ENCODE peak calls at places on chromosome 20, in ten cellular contexts. One of them, this sample, is unnamed.

GRCh38 chr20:14780508-14780907 is 443.1 kb upstream of the FLRT3 start:
- DNase-seq in psoas muscle: no peak
- DNase-seq in GM12865: no peak
- DNase-seq in H1: no peak
- DNase-seq in uterus: no peak
- DNase-seq in dorsolateral prefrontal cortex: no peak
- DNase-seq in choroid plexus epithelial cell: no peak
- DNase-seq in lower leg skin: no peak
- DNase-seq in stomach: no peak
- DNase-seq in keratinocyte: no peak
- DNase-seq in this sample: no peak

GRCh38 chr20:36852187-36852586 is 23.8 kb upstream of the TLDC2 start:
- DNase-seq in psoas muscle: no peak
- DNase-seq in GM12865: peak
- DNase-seq in H1: no peak
- DNase-seq in uterus: no peak
- DNase-seq in dorsolateral prefrontal cortex: peak
- DNase-seq in choroid plexus epithelial cell: no peak
- DNase-seq in lower leg skin: no peak
- DNase-seq in stomach: no peak
- DNase-seq in keratinocyte: no peak
- DNase-seq in this sample: no peak

GRCh38 chr20:41165001-41165882 is 27.9 kb downstream of the PLCG1 start:
- DNase-seq in psoas muscle: peak
- DNase-seq in GM12865: no peak
- DNase-seq in H1: no peak
- DNase-seq in uterus: no peak
- DNase-seq in dorsolateral prefrontal cortex: no peak
- DNase-seq in choroid plexus epithelial cell: no peak
- DNase-seq in lower leg skin: no peak
- DNase-seq in stomach: no peak
- DNase-seq in keratinocyte: no peak
- DNase-seq in this sample: no peak

GRCh38 chr20:2626853-2627541 is 25.4 kb upstream of the NOP56 start:
- DNase-seq in psoas muscle: no peak
- DNase-seq in GM12865: no peak
- DNase-seq in H1: no peak
- DNase-seq in uterus: no peak
- DNase-seq in dorsolateral prefrontal cortex: no peak
- DNase-seq in choroid plexus epithelial cell: peak
- DNase-seq in lower leg skin: no peak
- DNase-seq in stomach: no peak
- DNase-seq in keratinocyte: peak
- DNase-seq in this sample: peak

GRCh38 chr20:23926941-23927872 is 47.7 kb upstream of the CST5 start:
- DNase-seq in psoas muscle: no peak
- DNase-seq in GM12865: no peak
- DNase-seq in H1: no peak
- DNase-seq in uterus: no peak
- DNase-seq in dorsolateral prefrontal cortex: no peak
- DNase-seq in choroid plexus epithelial cell: peak
- DNase-seq in lower leg skin: no peak
- DNase-seq in stomach: no peak
- DNase-seq in keratinocyte: no peak
- DNase-seq in this sample: no peak

GRCh38 chr20:12207875-12208274 is 290.2 kb downstream of the BTBD3 start:
- DNase-seq in psoas muscle: no peak
- DNase-seq in GM12865: no peak
- DNase-seq in H1: peak
- DNase-seq in uterus: no peak
- DNase-seq in dorsolateral prefrontal cortex: no peak
- DNase-seq in choroid plexus epithelial cell: peak
- DNase-seq in lower leg skin: no peak
- DNase-seq in stomach: peak
- DNase-seq in keratinocyte: no peak
- DNase-seq in this sample: no peak

GRCh38 chr20:4073852-4074741 is 58.7 kb upstream of the RNF24 start:
- DNase-seq in psoas muscle: no peak
- DNase-seq in GM12865: no peak
- DNase-seq in H1: peak
- DNase-seq in uterus: no peak
- DNase-seq in dorsolateral prefrontal cortex: peak
- DNase-seq in choroid plexus epithelial cell: no peak
- DNase-seq in lower leg skin: no peak
- DNase-seq in stomach: no peak
- DNase-seq in keratinocyte: no peak
- DNase-seq in this sample: no peak

GRCh38 chr20:23924751-23925150 is 45.2 kb upstream of the CST5 start:
- DNase-seq in psoas muscle: no peak
- DNase-seq in GM12865: no peak
- DNase-seq in H1: no peak
- DNase-seq in uterus: no peak
- DNase-seq in dorsolateral prefrontal cortex: no peak
- DNase-seq in choroid plexus epithelial cell: no peak
- DNase-seq in lower leg skin: no peak
- DNase-seq in stomach: no peak
- DNase-seq in keratinocyte: no peak
- DNase-seq in this sample: no peak

GRCh38 chr20:37282558-37282957 is 6.9 kb upstream of the MANBAL start:
- DNase-seq in psoas muscle: no peak
- DNase-seq in GM12865: no peak
- DNase-seq in H1: no peak
- DNase-seq in uterus: peak
- DNase-seq in dorsolateral prefrontal cortex: no peak
- DNase-seq in choroid plexus epithelial cell: peak
- DNase-seq in lower leg skin: no peak
- DNase-seq in stomach: no peak
- DNase-seq in keratinocyte: no peak
- DNase-seq in this sample: no peak

GRCh38 chr20:24489631-24490260 is 20.3 kb downstream of the SYNDIG1 start:
- DNase-seq in psoas muscle: no peak
- DNase-seq in GM12865: no peak
- DNase-seq in H1: no peak
- DNase-seq in uterus: no peak
- DNase-seq in dorsolateral prefrontal cortex: no peak
- DNase-seq in choroid plexus epithelial cell: no peak
- DNase-seq in lower leg skin: peak
- DNase-seq in stomach: no peak
- DNase-seq in keratinocyte: no peak
- DNase-seq in this sample: no peak

GRCh38 chr20:13340088-13340487 is 119.0 kb downstream of the ISM1 start:
- DNase-seq in psoas muscle: no peak
- DNase-seq in GM12865: no peak
- DNase-seq in H1: no peak
- DNase-seq in uterus: no peak
- DNase-seq in dorsolateral prefrontal cortex: no peak
- DNase-seq in choroid plexus epithelial cell: no peak
- DNase-seq in lower leg skin: peak
- DNase-seq in stomach: no peak
- DNase-seq in keratinocyte: no peak
- DNase-seq in this sample: no peak

GRCh38 chr20:3648941-3649340 is 14.3 kb downstream of the GFRA4 start:
- DNase-seq in psoas muscle: no peak
- DNase-seq in GM12865: no peak
- DNase-seq in H1: peak
- DNase-seq in uterus: no peak
- DNase-seq in dorsolateral prefrontal cortex: no peak
- DNase-seq in choroid plexus epithelial cell: no peak
- DNase-seq in lower leg skin: peak
- DNase-seq in stomach: no peak
- DNase-seq in keratinocyte: no peak
- DNase-seq in this sample: no peak

GRCh38 chr20:9344080-9344920 is 170.1 kb upstream of the LAMP5 start:
- DNase-seq in psoas muscle: no peak
- DNase-seq in GM12865: no peak
- DNase-seq in H1: no peak
- DNase-seq in uterus: peak
- DNase-seq in dorsolateral prefrontal cortex: no peak
- DNase-seq in choroid plexus epithelial cell: peak
- DNase-seq in lower leg skin: no peak
- DNase-seq in stomach: no peak
- DNase-seq in keratinocyte: no peak
- DNase-seq in this sample: no peak

GRCh38 chr20:1178623-1179022 is 6.2 kb downstream of the TMEM74B start:
- DNase-seq in psoas muscle: no peak
- DNase-seq in GM12865: no peak
- DNase-seq in H1: no peak
- DNase-seq in uterus: no peak
- DNase-seq in dorsolateral prefrontal cortex: no peak
- DNase-seq in choroid plexus epithelial cell: no peak
- DNase-seq in lower leg skin: no peak
- DNase-seq in stomach: no peak
- DNase-seq in keratinocyte: no peak
- DNase-seq in this sample: no peak

GRCh38 chr20:41570552-41570951 is 47.6 kb downstream of the CHD6 start:
- DNase-seq in psoas muscle: no peak
- DNase-seq in GM12865: no peak
- DNase-seq in H1: no peak
- DNase-seq in uterus: no peak
- DNase-seq in dorsolateral prefrontal cortex: no peak
- DNase-seq in choroid plexus epithelial cell: peak
- DNase-seq in lower leg skin: no peak
- DNase-seq in stomach: no peak
- DNase-seq in keratinocyte: no peak
- DNase-seq in this sample: no peak

GRCh38 chr20:48404598-48404997 is 423.2 kb downstream of the PREX1 start:
- DNase-seq in psoas muscle: no peak
- DNase-seq in GM12865: peak
- DNase-seq in H1: no peak
- DNase-seq in uterus: no peak
- DNase-seq in dorsolateral prefrontal cortex: no peak
- DNase-seq in choroid plexus epithelial cell: no peak
- DNase-seq in lower leg skin: no peak
- DNase-seq in stomach: no peak
- DNase-seq in keratinocyte: no peak
- DNase-seq in this sample: no peak
- TF ChIP-seq CTCF in psoas muscle: no peak
- TF ChIP-seq CTCF in GM12865: peak
- TF ChIP-seq CTCF in H1: peak
- TF ChIP-seq CTCF in uterus: no peak
- TF ChIP-seq CTCF in dorsolateral prefrontal cortex: no peak
- TF ChIP-seq CTCF in choroid plexus epithelial cell: no peak
- TF ChIP-seq CTCF in lower leg skin: no peak
- TF ChIP-seq CTCF in stomach: no peak
- TF ChIP-seq CTCF in keratinocyte: no peak
- TF ChIP-seq CTCF in this sample: no peak

DNA sequence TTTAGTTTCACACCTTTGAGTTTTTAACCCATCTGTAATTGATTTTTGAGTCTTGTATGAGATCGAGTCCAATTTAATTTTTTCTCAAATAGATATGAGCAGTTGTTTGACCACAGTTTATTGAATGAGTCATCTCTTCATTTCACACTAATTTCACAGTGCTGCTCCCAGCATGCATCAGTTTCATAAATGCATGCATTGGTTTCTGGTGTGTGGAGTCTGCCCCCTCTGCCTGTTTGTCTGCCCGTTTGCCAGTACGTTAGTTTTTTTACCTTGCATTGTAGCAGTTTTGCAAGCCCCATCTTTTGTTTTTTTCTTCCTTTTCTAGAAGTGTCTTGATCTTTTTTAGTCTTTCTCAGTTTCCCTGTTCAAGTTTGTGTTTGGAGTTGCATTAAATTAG is 11.9 kb downstream of the SLX4IP start:
- DNase-seq in psoas muscle: no peak
- DNase-seq in GM12865: peak
- DNase-seq in H1: no peak
- DNase-seq in uterus: no peak
- DNase-seq in dorsolateral prefrontal cortex: no peak
- DNase-seq in choroid plexus epithelial cell: peak
- DNase-seq in lower leg skin: no peak
- DNase-seq in stomach: peak
- DNase-seq in keratinocyte: no peak
- DNase-seq in this sample: peak
- H3K4me3 ChIP-seq in psoas muscle: no peak
- H3K4me3 ChIP-seq in GM12865: peak
- H3K4me3 ChIP-seq in H1: no peak
- H3K4me3 ChIP-seq in uterus: no peak
- H3K4me3 ChIP-seq in dorsolateral prefrontal cortex: no peak
- H3K4me3 ChIP-seq in choroid plexus epithelial cell: peak
- H3K4me3 ChIP-seq in lower leg skin: no peak
- H3K4me3 ChIP-seq in stomach: no peak
- H3K4me3 ChIP-seq in keratinocyte: peak
- H3K4me3 ChIP-seq in this sample: no peak

DNA sequence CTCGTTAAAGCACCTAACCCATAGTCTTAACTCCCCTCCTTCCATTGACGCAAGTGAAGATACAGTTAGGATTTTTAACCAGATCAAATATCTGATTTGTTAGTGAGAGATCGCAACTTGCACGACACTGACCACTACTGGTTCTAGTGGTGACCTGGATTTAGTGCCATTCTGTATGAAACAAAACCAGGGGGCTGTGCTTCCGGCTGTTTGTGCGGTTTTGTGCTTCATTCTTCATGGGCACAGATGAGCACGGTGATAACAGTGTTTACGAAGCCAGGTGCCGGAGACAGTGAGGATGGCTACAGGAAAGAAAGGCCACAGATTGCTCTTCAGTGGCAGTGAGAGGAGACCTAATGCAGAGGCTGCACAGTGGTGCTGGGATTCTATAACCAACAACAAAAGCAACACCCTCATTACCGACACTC is 75.5 kb downstream of the NOL4L start:
- DNase-seq in psoas muscle: no peak
- DNase-seq in GM12865: no peak
- DNase-seq in H1: no peak
- DNase-seq in uterus: no peak
- DNase-seq in dorsolateral prefrontal cortex: no peak
- DNase-seq in choroid plexus epithelial cell: no peak
- DNase-seq in lower leg skin: no peak
- DNase-seq in stomach: no peak
- DNase-seq in keratinocyte: no peak
- DNase-seq in this sample: no peak
- TF ChIP-seq CTCF in psoas muscle: no peak
- TF ChIP-seq CTCF in GM12865: no peak
- TF ChIP-seq CTCF in H1: no peak
- TF ChIP-seq CTCF in uterus: no peak
- TF ChIP-seq CTCF in dorsolateral prefrontal cortex: no peak
- TF ChIP-seq CTCF in choroid plexus epithelial cell: peak
- TF ChIP-seq CTCF in lower leg skin: no peak
- TF ChIP-seq CTCF in stomach: no peak
- TF ChIP-seq CTCF in keratinocyte: no peak
- TF ChIP-seq CTCF in this sample: peak

DNA sequence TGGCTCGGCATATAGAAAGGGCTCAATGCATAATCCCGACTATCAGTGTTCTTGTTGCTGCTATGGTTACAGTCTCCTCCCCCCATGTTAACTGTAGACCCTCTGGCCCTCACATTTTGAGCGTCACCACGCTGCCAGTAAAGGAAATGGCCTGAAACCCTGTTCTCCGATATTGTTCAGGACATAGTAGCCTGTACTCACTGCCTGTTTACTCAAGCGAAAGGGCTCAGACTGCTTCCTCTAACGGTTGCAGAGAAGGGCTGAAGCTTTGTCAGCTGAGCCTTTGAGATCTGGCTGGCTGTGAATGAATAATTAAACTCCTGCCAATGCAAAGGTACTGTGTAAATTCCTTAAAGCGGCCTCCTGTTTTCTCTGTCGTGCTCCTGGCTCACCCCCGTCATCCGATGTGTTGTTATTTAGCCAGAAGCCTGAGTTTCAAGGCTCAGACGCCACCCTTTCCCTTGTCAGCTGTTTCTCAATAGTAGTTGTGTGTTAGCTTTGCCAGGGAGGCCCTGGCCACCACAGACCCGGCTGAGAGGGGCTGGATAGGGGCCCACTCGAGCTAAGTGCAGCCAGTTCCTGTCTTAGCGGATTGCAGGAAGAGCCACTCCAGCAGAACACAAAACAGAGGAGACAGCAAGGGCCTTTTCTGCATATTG is 31.2 kb upstream of the RALGAPA2 start:
- DNase-seq in psoas muscle: peak
- DNase-seq in GM12865: no peak
- DNase-seq in H1: peak
- DNase-seq in uterus: peak
- DNase-seq in dorsolateral prefrontal cortex: peak
- DNase-seq in choroid plexus epithelial cell: peak
- DNase-seq in lower leg skin: peak
- DNase-seq in stomach: peak
- DNase-seq in keratinocyte: no peak
- DNase-seq in this sample: no peak
- H3K4me3 ChIP-seq in psoas muscle: peak
- H3K4me3 ChIP-seq in GM12865: no peak
- H3K4me3 ChIP-seq in H1: peak
- H3K4me3 ChIP-seq in uterus: no peak
- H3K4me3 ChIP-seq in dorsolateral prefrontal cortex: peak
- H3K4me3 ChIP-seq in choroid plexus epithelial cell: no peak
- H3K4me3 ChIP-seq in lower leg skin: no peak
- H3K4me3 ChIP-seq in stomach: no peak
- H3K4me3 ChIP-seq in keratinocyte: no peak
- H3K4me3 ChIP-seq in this sample: no peak

This sample was measured in AG04449.